ENCODE peak calls at places on chromosomes 5 and 9, in four cellular contexts. H, P, B and J are unnamed samples.

GRCh38 chr5:178991190-178992145 is 3.7 kb downstream of the GRM6 start:
- DNase-seq in H (no peak), B (no peak), P (no peak), J (no peak)

GRCh38 chr5:20678814-20679298 is 690.9 kb upstream of the CDH18 start:
- DNase-seq in B (peak; percentile 86), H (no peak), P (peak; percentile 19), J (no peak)

GRCh38 chr5:43033845-43034590 is 6.1 kb downstream of the ANXA2R start:
- DNase-seq in P (no peak), H (no peak), B (peak; percentile 45), J (no peak)

GRCh38 chr5:43623048-43623447 is 20.1 kb downstream of the NNT start:
- DNase-seq in B (no peak), P (peak; percentile 45), H (no peak), J (no peak)

GRCh38 chr5:103808464-103809106 is 246.0 kb upstream of the NUDT12 start:
- DNase-seq in B (peak; percentile 50), P (peak; percentile 16), H (peak; percentile 73), J (peak; percentile 0)

GRCh38 chr9:123848447-123849085 is 81.4 kb downstream of the DENND1A start:
- DNase-seq in H (no peak), B (no peak), P (no peak), J (no peak)

GRCh38 chr9:92952861-92953620 is 5.7 kb downstream of the FGD3 start:
- DNase-seq in P (no peak), B (no peak), H (peak; percentile 90), J (no peak)

GRCh38 chr9:110847661-110848060 is 179.1 kb downstream of the MUSK start:
- DNase-seq in H (no peak), B (peak; percentile 60), P (no peak), J (no peak)

GRCh38 chr9:33748633-33749304 is 46.6 kb upstream of the PRSS3 start:
- DNase-seq in B (no peak), P (no peak), H (no peak), J (no peak)

GRCh38 chr5:135979510-135979909 is 24.7 kb upstream of the LECT2 start:
- DNase-seq in B (peak; percentile 93), H (no peak), P (peak; percentile 59), J (no peak)

GRCh38 chr5:151718653-151719052 is 31.9 kb upstream of the SPARC start:
- DNase-seq in P (no peak), H (no peak), B (peak; percentile 70), J (no peak)

GRCh38 chr9:8780386-8780785 is 980.8 kb upstream of the DMAC1 start:
- DNase-seq in B (no peak), P (no peak), H (no peak), J (no peak)

GRCh38 chr5:10689391-10690081 is 71.5 kb downstream of the DAP start:
- DNase-seq in H (peak; percentile 46), P (peak; percentile 88), B (peak; percentile 46), J (no peak)

GRCh38 chr5:55885359-55885758 is 34.2 kb downstream of the IL31RA start:
- DNase-seq in B (no peak), P (no peak), H (no peak), J (no peak)

GRCh38 chr5:5017827-5018559 is 122.1 kb upstream of the ADAMTS16 start:
- DNase-seq in P (no peak), H (no peak), B (no peak), J (no peak)

GRCh38 chr9:113973963-113974413 is 97.9 kb downstream of the ZNF618 start:
- DNase-seq in B (peak; percentile 25), P (no peak), H (peak; percentile 22), J (no peak)

GRCh38 chr5:138696501-138696900 is 56.7 kb upstream of the CTNNA1 start:
- DNase-seq in B (peak; percentile 94), P (peak; percentile 86), H (no peak), J (no peak)

GRCh38 chr9:127714916-127715442 is 484 bp downstream of the PTRH1 start:
- DNase-seq in H (peak; percentile 31), P (no peak), B (no peak), J (no peak)

GRCh38 chr5:127094161-127094560 is 20.9 kb upstream of the C5orf63 start:
- DNase-seq in H (no peak), B (no peak), P (no peak), J (no peak)

DNA sequence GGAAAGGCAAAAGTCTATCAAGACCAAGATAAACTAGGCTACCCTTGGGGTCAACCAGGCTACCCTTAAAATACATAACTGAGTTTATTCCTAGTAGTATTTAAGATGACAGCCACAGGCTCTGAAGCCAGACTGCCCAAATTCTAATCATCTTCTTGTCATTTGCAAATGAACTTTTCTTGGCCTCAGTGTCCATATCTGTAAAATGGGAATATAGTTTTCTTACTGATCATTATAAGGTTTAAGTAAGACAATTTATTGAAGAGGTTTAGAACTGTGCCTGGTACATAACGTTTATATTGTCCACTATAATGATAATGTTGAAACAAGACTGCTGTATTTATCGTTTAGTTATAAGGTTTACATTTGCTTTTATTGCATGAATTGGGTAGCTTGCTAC is 112.5 kb downstream of the SLC12A2 start:
- DNase-seq in H (no peak), B (no peak), P (no peak), J (no peak)
- H3K27ac ChIP-seq in H (no peak overlapping the region), B (no peak overlapping the region), P (no peak overlapping the region), J (no peak overlapping the region)

GRCh38 chr9:99101812-99102211 is 3.1 kb upstream of the TGFBR1 start:
- DNase-seq in H (no peak), B (no peak), P (no peak), J (no peak)

GRCh38 chr9:99104459-99105151 is at the start of gene TGFBR1:
- DNase-seq in P (peak; percentile 93), B (peak; percentile 89), H (peak; percentile 97), J (peak; percentile 84)

GRCh38 chr9:99103505-99103904 is 1.4 kb upstream of the TGFBR1 start:
- DNase-seq in P (peak; percentile 3), B (peak; percentile 9), H (peak; percentile 23), J (no peak)

GRCh38 chr9:99103909-99104458 is 929 bp upstream of the TGFBR1 start:
- DNase-seq in H (no peak), P (peak; percentile 8), B (peak; percentile 61), J (peak; percentile 46)

GRCh38 chr9:99103054-99103453 is 1.9 kb upstream of the TGFBR1 start:
- DNase-seq in P (no peak), B (peak; percentile 38), H (no peak), J (no peak)
- H3K27ac ChIP-seq in P (no peak overlapping the region), B (no peak overlapping the region), H (no peak overlapping the region), J (no peak overlapping the region)

GRCh38 chr5:90227688-90228087 is 181.9 kb downstream of the CETN3 start:
- DNase-seq in P (no peak), B (no peak), H (no peak), J (no peak)
- H3K27ac ChIP-seq in P (no peak overlapping the region), B (no peak overlapping the region), H (no peak overlapping the region), J (no peak overlapping the region)

GRCh38 chr5:115977988-115978387 is 15.7 kb downstream of the LVRN start:
- DNase-seq in P (peak; percentile 75), B (peak; percentile 92), H (no peak), J (no peak)
- H3K27ac ChIP-seq in P (peak overlapping the region; percentile 75), B (no peak overlapping the region), H (no peak overlapping the region), J (no peak overlapping the region)

DNA sequence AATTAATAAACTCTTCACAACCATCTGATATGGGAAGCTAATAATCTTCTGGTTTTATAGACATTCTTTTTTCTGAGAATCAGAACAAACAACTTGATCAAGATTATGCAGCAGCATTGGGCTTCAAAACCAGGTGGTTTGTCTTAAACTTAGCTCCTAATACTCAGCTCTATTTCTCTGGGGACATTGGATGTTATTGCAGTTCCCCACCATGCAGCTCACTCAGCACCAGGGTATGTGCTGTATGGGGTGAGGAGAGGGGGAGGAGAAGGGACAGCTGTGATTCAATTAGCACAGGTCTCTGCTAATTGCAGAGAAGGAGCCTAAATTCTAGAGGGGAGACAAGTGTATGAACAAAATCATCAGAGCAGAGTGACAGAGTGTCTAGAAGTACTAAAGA is 210.7 kb upstream of the TNC start:
- DNase-seq in P (no peak), B (no peak), H (no peak), J (no peak)
- H3K27ac ChIP-seq in P (no peak overlapping the region), B (no peak overlapping the region), H (no peak overlapping the region), J (no peak overlapping the region)

GRCh38 chr5:141835928-141836667 is 42.1 kb downstream of the PCDH1 start:
- DNase-seq in B (peak; percentile 53), H (no peak), P (no peak), J (no peak)

GRCh38 chr5:141834331-141834730 is 43.9 kb downstream of the PCDH1 start:
- DNase-seq in P (no peak), H (no peak), B (peak; percentile 5), J (no peak)

GRCh38 chr5:141828162-141828561 is 50.0 kb downstream of the PCDH1 start:
- DNase-seq in H (no peak), B (no peak), P (no peak), J (no peak)

GRCh38 chr5:141826674-141827073 is 51.5 kb downstream of the PCDH1 start:
- DNase-seq in B (no peak), P (no peak), H (no peak), J (no peak)

GRCh38 chr5:141832131-141832530 is 46.1 kb downstream of the PCDH1 start:
- DNase-seq in H (no peak), P (no peak), B (no peak), J (no peak)
- H3K27ac ChIP-seq in H (no peak overlapping the region), P (no peak overlapping the region), B (no peak overlapping the region), J (no peak overlapping the region)

DNA sequence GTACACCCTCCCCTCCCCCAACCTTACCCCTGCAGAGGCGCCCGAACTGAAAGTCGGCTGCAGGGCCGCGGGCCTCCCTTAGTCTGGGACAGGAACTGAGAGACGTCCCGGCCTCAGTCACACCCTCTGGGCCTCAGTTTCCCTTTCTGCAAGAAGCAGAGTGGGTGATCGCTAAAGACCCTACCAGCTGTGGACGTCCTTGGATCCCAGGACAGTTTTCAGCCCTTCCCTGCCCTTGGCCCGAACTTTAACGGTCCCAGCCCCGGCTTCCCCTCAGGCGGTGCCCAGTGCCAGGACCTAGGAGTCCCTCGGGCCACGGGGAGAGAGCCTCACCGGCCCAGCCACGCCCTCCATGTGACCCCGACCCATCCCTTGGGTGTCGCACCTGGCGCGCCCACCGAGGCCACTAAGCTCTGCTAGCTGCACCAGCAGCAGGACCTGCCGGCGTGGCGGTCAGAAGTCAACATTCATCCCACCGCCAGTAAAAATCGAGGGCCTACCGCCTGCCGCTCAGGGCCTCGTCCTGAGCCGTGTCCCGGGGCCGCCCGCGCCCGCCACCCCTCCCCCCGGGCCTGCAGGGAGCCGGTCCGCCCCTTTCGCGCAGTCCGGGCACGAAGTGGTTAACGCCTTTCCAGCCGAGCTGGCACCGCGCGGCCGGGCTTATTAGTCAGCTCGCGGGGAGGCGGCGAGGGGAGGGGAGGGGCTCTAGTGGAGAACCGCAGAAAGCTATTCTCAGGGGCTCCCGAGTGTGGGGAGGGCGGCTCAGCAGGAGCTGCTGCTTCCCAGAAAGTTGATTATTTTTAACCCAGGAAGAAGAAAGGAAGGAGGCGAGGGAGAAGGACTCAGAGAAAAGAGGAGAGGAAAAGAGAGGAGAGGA is 124.5 kb downstream of the C9orf50 start:
- DNase-seq in P (peak; percentile 90), H (peak; percentile 98), B (peak; percentile 91), J (peak; percentile 86)
- H3K27ac ChIP-seq in P (peak overlapping the region; percentile 74), H (peak overlapping the region; percentile 89), B (peak overlapping the region; percentile 99), J (peak overlapping the region; percentile 98)